ENCODE peak calls at places on chromosomes 2 and 18, in five cellular contexts. One of them, this sample, is unnamed.

GRCh38 chr2:120897399-120897798 is 161.7 kb downstream of the GLI2 start:
- DNase-seq in fibroblast of lung: no peak
- DNase-seq in H9: no peak
- DNase-seq in hepatocyte: no peak
- DNase-seq in A549: no peak
- DNase-seq in this sample: no peak

GRCh38 chr2:133591164-133591563 is 22.9 kb upstream of the NCKAP5 start:
- DNase-seq in fibroblast of lung: peak
- DNase-seq in H9: no peak
- DNase-seq in hepatocyte: peak
- DNase-seq in A549: no peak
- DNase-seq in this sample: no peak

GRCh38 chr2:38533180-38533579 is 69.5 kb downstream of the HNRNPLL start:
- DNase-seq in fibroblast of lung: no peak
- DNase-seq in H9: no peak
- DNase-seq in hepatocyte: no peak
- DNase-seq in A549: no peak
- DNase-seq in this sample: no peak

GRCh38 chr18:3151379-3152264 is 68.1 kb downstream of the MYOM1 start:
- DNase-seq in fibroblast of lung: peak
- DNase-seq in H9: no peak
- DNase-seq in hepatocyte: peak
- DNase-seq in A549: peak
- DNase-seq in this sample: no peak

GRCh38 chr18:10579079-10579867 is 53.4 kb downstream of the NAPG start:
- DNase-seq in fibroblast of lung: peak
- DNase-seq in H9: no peak
- DNase-seq in hepatocyte: no peak
- DNase-seq in A549: peak
- DNase-seq in this sample: no peak

GRCh38 chr2:196068271-196069209 is at the start of gene DNAH7:
- DNase-seq in fibroblast of lung: peak
- DNase-seq in H9: peak
- DNase-seq in hepatocyte: peak
- DNase-seq in A549: peak
- DNase-seq in this sample: peak

GRCh38 chr2:143688248-143688647 is 559.0 kb downstream of the ARHGAP15 start:
- DNase-seq in fibroblast of lung: no peak
- DNase-seq in H9: no peak
- DNase-seq in hepatocyte: no peak
- DNase-seq in A549: no peak
- DNase-seq in this sample: no peak

GRCh38 chr2:86256300-86256699 is 57.0 kb downstream of the MRPL35 start:
- DNase-seq in fibroblast of lung: no peak
- DNase-seq in H9: no peak
- DNase-seq in hepatocyte: no peak
- DNase-seq in A549: no peak
- DNase-seq in this sample: no peak

GRCh38 chr2:25362049-25362563 is 20.4 kb upstream of the DNMT3A start:
- DNase-seq in fibroblast of lung: peak
- DNase-seq in H9: peak
- DNase-seq in hepatocyte: peak
- DNase-seq in A549: peak
- DNase-seq in this sample: peak

GRCh38 chr18:78822171-78822570 is 157.4 kb upstream of the SALL3 start:
- DNase-seq in fibroblast of lung: no peak
- DNase-seq in H9: no peak
- DNase-seq in hepatocyte: no peak
- DNase-seq in A549: no peak
- DNase-seq in this sample: no peak

GRCh38 chr2:203328735-203329549 is 748 bp downstream of the ABI2 start:
- DNase-seq in fibroblast of lung: peak
- DNase-seq in H9: peak
- DNase-seq in hepatocyte: peak
- DNase-seq in A549: peak
- DNase-seq in this sample: peak

GRCh38 chr2:204578928-204579598 is 33.8 kb downstream of the PARD3B start:
- DNase-seq in fibroblast of lung: no peak
- DNase-seq in H9: no peak
- DNase-seq in hepatocyte: no peak
- DNase-seq in A549: no peak
- DNase-seq in this sample: no peak

GRCh38 chr2:232880764-232881351 is 10.8 kb downstream of the SNORC start:
- DNase-seq in fibroblast of lung: no peak
- DNase-seq in H9: no peak
- DNase-seq in hepatocyte: no peak
- DNase-seq in A549: no peak
- DNase-seq in this sample: no peak

GRCh38 chr2:15595936-15596335 is 4.3 kb downstream of the DDX1 start:
- DNase-seq in fibroblast of lung: no peak
- DNase-seq in H9: no peak
- DNase-seq in hepatocyte: no peak
- DNase-seq in A549: no peak
- DNase-seq in this sample: no peak

GRCh38 chr2:46772500-46772899 is 143.1 kb downstream of the MCFD2 start:
- DNase-seq in fibroblast of lung: no peak
- DNase-seq in H9: no peak
- DNase-seq in hepatocyte: no peak
- DNase-seq in A549: no peak
- DNase-seq in this sample: no peak

GRCh38 chr2:46767706-46768105 is 147.9 kb downstream of the MCFD2 start:
- DNase-seq in fibroblast of lung: no peak
- DNase-seq in H9: no peak
- DNase-seq in hepatocyte: no peak
- DNase-seq in A549: no peak
- DNase-seq in this sample: no peak

GRCh38 chr2:46771309-46771708 is 144.3 kb downstream of the MCFD2 start:
- DNase-seq in fibroblast of lung: no peak
- DNase-seq in H9: no peak
- DNase-seq in hepatocyte: no peak
- DNase-seq in A549: peak
- DNase-seq in this sample: no peak

GRCh38 chr2:46770622-46771021 is 145.0 kb downstream of the MCFD2 start:
- DNase-seq in fibroblast of lung: peak
- DNase-seq in H9: no peak
- DNase-seq in hepatocyte: peak
- DNase-seq in A549: peak
- DNase-seq in this sample: no peak

DNA sequence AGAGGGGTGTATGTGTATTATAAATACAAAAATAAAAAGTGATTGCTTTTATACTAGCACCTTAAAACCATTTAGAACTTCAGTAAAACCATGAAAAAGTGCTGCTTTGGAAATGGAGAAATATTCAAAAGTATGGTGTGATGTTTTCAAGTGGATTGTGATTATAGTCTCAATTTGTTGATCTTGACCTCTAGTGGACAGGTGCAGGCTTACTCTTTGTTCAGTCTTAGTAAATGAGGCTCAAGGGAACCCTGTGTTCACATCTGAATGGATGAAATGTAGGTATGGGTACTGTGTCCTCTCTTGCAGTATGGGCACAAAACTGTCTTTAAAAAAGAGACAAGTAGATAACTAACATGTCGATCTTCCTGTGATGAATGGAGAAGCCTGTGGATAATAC is 145.8 kb downstream of the MCFD2 start:
- DNase-seq in fibroblast of lung: no peak
- DNase-seq in H9: no peak
- DNase-seq in hepatocyte: no peak
- DNase-seq in A549: peak
- DNase-seq in this sample: no peak
- TF ChIP-seq CTCF in fibroblast of lung: no peak
- TF ChIP-seq CTCF in H9: peak
- TF ChIP-seq CTCF in hepatocyte: peak
- TF ChIP-seq CTCF in A549: peak
- TF ChIP-seq CTCF in this sample: no peak

DNA sequence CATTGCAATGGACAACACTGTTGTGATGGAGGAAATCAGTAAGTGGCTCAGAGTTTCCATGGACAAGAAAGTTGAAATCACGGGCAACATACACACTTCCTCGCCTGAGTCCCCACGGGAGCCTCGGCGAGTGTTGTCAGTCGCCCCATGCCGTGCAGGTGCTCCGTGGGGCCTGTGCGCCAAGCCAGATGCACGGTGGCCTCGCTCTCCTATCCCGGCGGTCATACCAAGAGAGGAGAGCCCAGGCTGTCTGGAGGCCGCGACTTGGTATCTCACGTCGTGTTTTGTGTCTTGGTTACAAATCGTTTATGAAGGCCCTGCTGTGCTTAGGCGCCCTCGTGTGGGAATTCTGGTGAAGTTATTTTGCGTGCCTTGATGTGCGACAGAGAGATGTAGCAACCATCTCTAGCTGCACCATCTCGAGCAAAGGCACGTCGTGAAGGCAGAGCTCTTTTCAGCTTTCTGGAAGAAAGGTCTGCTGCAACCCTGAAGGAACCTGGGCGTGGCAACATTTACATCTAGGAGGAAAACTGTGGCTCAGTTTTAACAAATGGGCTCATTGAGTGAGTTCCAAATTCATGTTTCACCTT is 21.8 kb downstream of the ATG4B start:
- DNase-seq in fibroblast of lung: peak
- DNase-seq in H9: peak
- DNase-seq in hepatocyte: peak
- DNase-seq in A549: peak
- DNase-seq in this sample: peak
- TF ChIP-seq CTCF in fibroblast of lung: peak
- TF ChIP-seq CTCF in H9: peak
- TF ChIP-seq CTCF in hepatocyte: peak
- TF ChIP-seq CTCF in A549: peak
- TF ChIP-seq CTCF in this sample: peak

DNA sequence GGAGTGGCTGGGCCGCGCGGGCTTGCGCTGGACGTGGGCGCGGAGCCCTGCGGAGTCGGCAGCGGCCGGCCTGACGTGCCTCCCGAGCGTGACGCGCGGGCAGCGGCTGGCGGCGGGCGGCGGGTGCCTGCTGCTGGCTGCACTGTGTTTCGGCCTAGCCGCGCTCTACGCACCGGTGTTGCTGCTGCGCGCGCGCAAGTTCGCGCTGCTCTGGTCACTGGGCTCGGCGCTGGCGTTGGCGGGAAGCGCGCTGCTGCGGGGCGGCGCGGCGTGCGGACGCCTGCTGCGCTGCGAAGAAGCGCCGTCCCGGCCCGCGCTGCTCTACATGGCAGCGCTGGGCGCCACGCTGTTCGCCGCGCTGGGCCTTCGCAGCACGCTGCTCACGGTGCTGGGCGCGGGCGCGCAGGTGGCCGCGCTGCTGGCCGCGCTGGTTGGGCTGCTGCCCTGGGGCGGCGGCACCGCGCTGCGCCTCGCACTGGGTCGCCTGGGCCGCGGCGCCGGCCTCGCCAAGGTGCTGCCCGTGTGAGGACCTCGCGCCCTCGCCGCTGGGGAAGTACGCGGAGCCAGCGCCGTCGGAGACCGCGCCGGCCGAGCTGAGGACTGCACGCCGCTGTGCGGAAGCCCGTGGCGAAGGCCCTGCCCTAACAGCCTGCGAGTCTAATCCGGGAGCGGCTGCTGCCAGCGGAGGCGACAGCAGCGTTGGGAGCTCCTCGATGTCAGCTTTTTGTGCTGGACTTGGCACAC is 526 bp downstream of the SFT2D3 start:
- DNase-seq in fibroblast of lung: peak
- DNase-seq in H9: peak
- DNase-seq in hepatocyte: peak
- DNase-seq in A549: peak
- DNase-seq in this sample: peak
- TF ChIP-seq CTCF in fibroblast of lung: peak
- TF ChIP-seq CTCF in H9: peak
- TF ChIP-seq CTCF in hepatocyte: no peak
- TF ChIP-seq CTCF in A549: peak
- TF ChIP-seq CTCF in this sample: no peak

GRCh38 chr2:122105171-122105884 is 349.9 kb downstream of the TSN start:
- DNase-seq in fibroblast of lung: no peak
- DNase-seq in H9: no peak
- DNase-seq in hepatocyte: no peak
- DNase-seq in A549: no peak
- DNase-seq in this sample: no peak

GRCh38 chr2:122098301-122098700 is 342.9 kb downstream of the TSN start:
- DNase-seq in fibroblast of lung: peak
- DNase-seq in H9: no peak
- DNase-seq in hepatocyte: no peak
- DNase-seq in A549: no peak
- DNase-seq in this sample: no peak

GRCh38 chr2:122096788-122097187 is 341.3 kb downstream of the TSN start:
- DNase-seq in fibroblast of lung: no peak
- DNase-seq in H9: no peak
- DNase-seq in hepatocyte: no peak
- DNase-seq in A549: no peak
- DNase-seq in this sample: no peak

GRCh38 chr2:122100371-122101150 is 345.1 kb downstream of the TSN start:
- DNase-seq in fibroblast of lung: peak
- DNase-seq in H9: peak
- DNase-seq in hepatocyte: no peak
- DNase-seq in A549: no peak
- DNase-seq in this sample: no peak

DNA sequence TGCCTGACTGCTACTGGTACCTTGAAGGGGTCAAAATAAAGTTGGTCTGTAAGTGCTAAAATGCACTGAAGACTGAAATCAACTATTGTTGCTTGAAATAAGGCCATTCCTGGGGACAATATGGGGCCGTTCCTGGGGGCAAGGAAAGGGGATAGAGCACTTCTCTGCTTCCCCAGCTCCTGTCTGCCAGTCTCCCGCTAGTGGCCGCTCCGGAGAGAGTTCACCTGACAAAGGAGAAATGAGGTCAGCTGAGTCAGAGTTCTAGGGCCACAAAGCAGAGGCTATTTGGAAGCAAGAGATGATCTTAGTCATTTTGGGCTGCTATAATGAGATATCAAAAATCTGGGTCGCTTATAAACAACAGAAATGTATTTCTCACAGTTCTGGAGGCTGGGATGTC is 345.9 kb downstream of the TSN start:
- DNase-seq in fibroblast of lung: no peak
- DNase-seq in H9: peak
- DNase-seq in hepatocyte: no peak
- DNase-seq in A549: no peak
- DNase-seq in this sample: no peak
- TF ChIP-seq CTCF in fibroblast of lung: no peak
- TF ChIP-seq CTCF in H9: peak
- TF ChIP-seq CTCF in hepatocyte: no peak
- TF ChIP-seq CTCF in A549: no peak
- TF ChIP-seq CTCF in this sample: no peak

DNA sequence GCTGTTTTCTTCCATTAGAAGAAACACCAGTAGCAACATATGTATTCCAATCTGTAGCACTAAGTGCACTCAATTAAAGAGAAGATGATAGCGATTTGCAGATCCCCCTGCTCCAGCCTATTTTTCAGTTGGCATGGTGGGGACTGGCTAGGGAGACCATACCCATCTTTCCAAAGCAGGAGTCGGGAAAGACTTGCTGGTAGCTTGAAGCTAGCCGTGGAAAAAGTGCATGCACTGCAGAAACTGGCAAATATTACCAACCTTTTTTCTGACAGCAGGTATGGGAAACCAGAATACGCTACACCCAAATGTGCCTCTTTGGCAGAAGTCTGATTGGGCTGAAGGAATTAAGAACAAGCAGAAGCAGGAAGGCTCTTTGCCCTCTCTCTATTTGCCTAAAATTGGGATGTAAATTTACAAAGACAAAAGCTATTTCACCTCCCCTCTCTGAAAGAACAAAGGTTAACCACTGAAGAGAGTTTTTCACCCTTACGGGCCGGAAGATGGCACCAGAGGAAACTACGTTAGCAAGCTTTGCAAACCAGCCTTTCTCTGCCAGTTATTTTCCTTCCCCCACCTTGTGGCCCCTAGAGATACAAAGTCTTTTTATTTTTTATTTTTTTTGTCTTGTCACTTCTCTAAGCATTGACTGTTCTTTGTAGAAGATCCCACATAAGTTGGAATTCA is 273.1 kb downstream of the DLGAP1 start:
- DNase-seq in fibroblast of lung: no peak
- DNase-seq in H9: peak
- DNase-seq in hepatocyte: peak
- DNase-seq in A549: peak
- DNase-seq in this sample: peak
- TF ChIP-seq CTCF in fibroblast of lung: no peak
- TF ChIP-seq CTCF in H9: peak
- TF ChIP-seq CTCF in hepatocyte: peak
- TF ChIP-seq CTCF in A549: peak
- TF ChIP-seq CTCF in this sample: no peak